ENCODE peak calls at places on chromosomes 13 and 19, in five cellular contexts. I, M, W, S and F are unnamed samples.

GRCh38 chr13:27601771-27602170 is 18.6 kb downstream of the LNX2 start:
- DNase-seq in I (no peak), M (no peak), W (no peak), S (no peak), F (no peak)

GRCh38 chr13:80945328-80945727 is 604.4 kb upstream of the SPRY2 start:
- DNase-seq in I (no peak), M (peak; percentile 88), W (no peak), S (no peak), F (no peak)

GRCh38 chr13:29454931-29455481 is 140.5 kb downstream of the SLC7A1 start:
- DNase-seq in I (no peak), M (peak; percentile 85), W (no peak), S (no peak), F (no peak)

GRCh38 chr19:1860133-1860775 is 3.1 kb downstream of the KLF16 start:
- DNase-seq in I (no peak), M (peak; percentile 78), W (peak; percentile 62), S (peak; percentile 62), F (peak; percentile 54)

GRCh38 chr19:36060430-36060829 is 5.7 kb downstream of the WDR62 start:
- DNase-seq in I (peak; percentile 46), M (peak; percentile 74), W (peak; percentile 79), S (no peak), F (no peak)

GRCh38 chr13:26220575-26220974 is 1.5 kb downstream of the RNF6 start:
- DNase-seq in I (no peak), M (peak; percentile 61), W (no peak), S (no peak), F (no peak)

GRCh38 chr19:12611361-12611699 is 610 bp downstream of the ZNF791 start:
- DNase-seq in I (peak; percentile 66), M (peak; percentile 79), W (peak; percentile 65), S (no peak), F (no peak)

GRCh38 chr19:30224689-30225606 is 147.2 kb upstream of the ZNF536 start:
- DNase-seq in I (no peak), M (no peak), W (peak; percentile 38), S (no peak), F (no peak)

GRCh38 chr13:93336733-93337132 is 110.1 kb downstream of the GPC6 start:
- DNase-seq in I (no peak), M (no peak), W (no peak), S (no peak), F (no peak)

GRCh38 chr19:13841339-13842293 is 35.3 kb upstream of the NANOS3 start:
- DNase-seq in I (no peak), M (peak; percentile 53), W (no peak), S (no peak), F (peak; percentile 33)

GRCh38 chr19:33302974-33303790 is 848 bp upstream of the CEBPA start:
- DNase-seq in I (peak; percentile 57), M (peak; percentile 80), W (no peak), S (no peak), F (no peak)

GRCh38 chr13:84831666-84832657 is 949.7 kb upstream of the SLITRK1 start:
- DNase-seq in I (no peak), M (no peak), W (no peak), S (no peak), F (no peak)

GRCh38 chr19:19459707-19460251 is 54.3 kb downstream of the GATAD2A start:
- DNase-seq in I (peak; percentile 46), M (no peak), W (no peak), S (peak; percentile 67), F (peak; percentile 68)